ENCODE peak calls at places on chromosomes 4 and X, in six cellular contexts. T, Z, B, V, A and G are unnamed samples.
A peak's percentile ranks its signal among the peaks of the same experiment; 100 is the strongest.

GRCh38 chrX:56233682-56234081 is 1.5 kb downstream of the KLF8 start:
- DNase-seq in A (no peak), V (peak; percentile 22), T (peak; percentile 60), B (peak; percentile 56), Z (no peak), G (no peak)

GRCh38 chr4:99657801-99658200 is at the start of gene C4orf54:
- DNase-seq in B (no peak), Z (no peak), V (no peak), T (no peak), A (no peak), G (no peak)

GRCh38 chr4:55398966-55399365 is 3.2 kb downstream of the TMEM165 start:
- DNase-seq in Z (no peak), T (no peak), A (peak; percentile 10), B (no peak), V (no peak), G (no peak)

GRCh38 chrX:16310326-16310725 is 143.0 kb downstream of the MAGEB17 start:
- DNase-seq in Z (no peak), T (no peak), B (no peak), V (no peak), A (no peak), G (no peak)

GRCh38 chr4:37160653-37161052 is 83.9 kb upstream of the NWD2 start:
- DNase-seq in A (no peak), V (no peak), Z (no peak), B (no peak), T (no peak), G (no peak)

GRCh38 chrX:154991039-154991438 is 31.5 kb downstream of the F8 start:
- DNase-seq in Z (no peak), T (peak; percentile 55), A (no peak), V (no peak), B (no peak), G (no peak)

GRCh38 chr4:26020083-26020668 is 106.2 kb downstream of the SMIM20 start:
- DNase-seq in A (no peak), B (no peak), Z (no peak), T (no peak), V (no peak), G (no peak)

GRCh38 chr4:526971-527460 is 28.0 kb downstream of the PIGG start:
- DNase-seq in A (no peak), T (no peak), Z (no peak), V (no peak), B (no peak), G (no peak)

GRCh38 chr4:40992472-40993298 is 221.7 kb downstream of the APBB2 start:
- DNase-seq in A (no peak), Z (no peak), T (peak; percentile 78), B (no peak), V (peak; percentile 21), G (no peak)

GRCh38 chrX:74613350-74614192 is 853 bp downstream of the RLIM start:
- DNase-seq in A (peak; percentile 6), V (peak; percentile 4), B (no peak), T (no peak), Z (peak; percentile 11), G (no peak)

GRCh38 chr4:88823058-88823919 is 125.7 kb upstream of the NAP1L5 start:
- DNase-seq in T (peak; percentile 57), A (peak; percentile 61), V (no peak), Z (peak; percentile 81), B (peak; percentile 67), G (no peak)

GRCh38 chr4:181017038-181017437 is 1226.2 kb upstream of the TENM3 start:
- DNase-seq in B (no peak), T (no peak), A (no peak), V (no peak), Z (no peak), G (no peak)

GRCh38 chr4:143586080-143586479 is 72.6 kb downstream of the SMARCA5 start:
- DNase-seq in Z (no peak), T (no peak), A (no peak), V (no peak), B (no peak), G (no peak)

GRCh38 chr4:7362862-7363430 is 71.8 kb downstream of the PSAPL1 start:
- DNase-seq in B (no peak), V (no peak), A (no peak), T (no peak), Z (no peak), G (no peak)

GRCh38 chr4:81454498-81454897 is 17.2 kb downstream of the RASGEF1B start:
- DNase-seq in Z (peak; percentile 16), V (no peak), B (no peak), A (no peak), T (no peak), G (no peak)

GRCh38 chrX:13102636-13103035 is 58.2 kb upstream of the FAM9C start:
- DNase-seq in B (no peak), V (no peak), A (no peak), Z (no peak), T (no peak), G (no peak)

GRCh38 chr4:185532327-185532726 is 3.0 kb downstream of the PDLIM3 start:
- DNase-seq in V (no peak), Z (no peak), B (no peak), A (no peak), T (no peak), G (no peak)

GRCh38 chrX:76183289-76184057 is 10.6 kb downstream of the PBDC1 start:
- DNase-seq in A (peak; percentile 59), B (no peak), V (no peak), Z (no peak), T (no peak), G (no peak)

GRCh38 chr4:176953021-176953420 is 160.3 kb upstream of the VEGFC start:
- DNase-seq in B (no peak), V (no peak), Z (no peak), T (no peak), A (no peak), G (no peak)

DNA sequence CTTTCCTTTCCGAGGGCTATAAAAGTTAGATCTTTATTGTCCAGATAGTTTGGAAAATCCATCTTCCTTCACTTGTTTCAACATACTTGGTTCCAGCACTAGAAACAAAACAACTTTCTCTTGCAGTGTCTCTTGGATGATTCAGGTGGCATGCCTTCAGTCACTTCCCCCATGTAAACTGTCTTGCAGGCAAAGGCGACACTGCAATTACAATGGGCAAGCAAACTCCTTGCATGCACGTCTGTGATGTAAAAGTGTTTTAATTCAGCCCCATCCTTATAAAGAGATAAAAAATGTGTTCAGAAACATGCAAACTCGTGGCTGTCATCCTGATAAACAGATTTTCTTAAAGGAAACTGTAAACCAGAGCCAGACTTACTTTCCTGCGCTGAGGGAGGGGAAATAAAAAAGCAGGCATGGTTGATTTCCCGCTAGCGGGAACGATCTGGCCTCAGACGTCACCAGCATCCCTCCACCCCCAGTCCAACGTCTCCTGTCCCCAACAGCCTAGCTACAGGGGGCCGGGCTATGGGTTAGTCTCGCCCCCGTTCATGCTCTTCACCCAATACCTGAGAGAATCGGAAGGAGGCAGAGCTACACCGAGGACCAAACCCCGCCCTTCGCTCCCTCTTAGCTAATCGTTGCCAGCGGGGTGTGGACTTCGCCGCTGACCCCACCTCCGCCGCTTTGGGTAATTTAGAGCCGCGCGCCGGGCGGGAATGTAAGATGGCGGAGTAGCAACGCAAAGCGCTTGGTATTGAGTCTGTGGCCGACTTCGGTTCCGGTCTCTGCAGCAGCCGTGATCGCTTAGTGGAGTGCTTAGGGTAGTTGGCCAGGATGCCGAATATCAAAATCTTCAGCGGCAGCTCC is at the start of gene PRPS1:
- DNase-seq in T (peak; percentile 75), Z (peak; percentile 88), B (peak; percentile 77), V (peak; percentile 65), A (peak; percentile 89), G (peak; percentile 65)
- TF ChIP-seq POLR2A in T (peak; percentile 83), Z (peak; percentile 88), B (peak; percentile 69), V (peak; percentile 39), A (peak; percentile 58), G (peak; percentile 66)

GRCh38 chrX:102339312-102340298 is 92.6 kb downstream of the NXF2 start:
- DNase-seq in T (no peak), B (no peak), Z (no peak), A (no peak), V (no peak), G (no peak)
- TF ChIP-seq TAF1 in T (no peak), B (no peak), Z (no peak), A (no peak), V (no peak), G (no peak)

DNA sequence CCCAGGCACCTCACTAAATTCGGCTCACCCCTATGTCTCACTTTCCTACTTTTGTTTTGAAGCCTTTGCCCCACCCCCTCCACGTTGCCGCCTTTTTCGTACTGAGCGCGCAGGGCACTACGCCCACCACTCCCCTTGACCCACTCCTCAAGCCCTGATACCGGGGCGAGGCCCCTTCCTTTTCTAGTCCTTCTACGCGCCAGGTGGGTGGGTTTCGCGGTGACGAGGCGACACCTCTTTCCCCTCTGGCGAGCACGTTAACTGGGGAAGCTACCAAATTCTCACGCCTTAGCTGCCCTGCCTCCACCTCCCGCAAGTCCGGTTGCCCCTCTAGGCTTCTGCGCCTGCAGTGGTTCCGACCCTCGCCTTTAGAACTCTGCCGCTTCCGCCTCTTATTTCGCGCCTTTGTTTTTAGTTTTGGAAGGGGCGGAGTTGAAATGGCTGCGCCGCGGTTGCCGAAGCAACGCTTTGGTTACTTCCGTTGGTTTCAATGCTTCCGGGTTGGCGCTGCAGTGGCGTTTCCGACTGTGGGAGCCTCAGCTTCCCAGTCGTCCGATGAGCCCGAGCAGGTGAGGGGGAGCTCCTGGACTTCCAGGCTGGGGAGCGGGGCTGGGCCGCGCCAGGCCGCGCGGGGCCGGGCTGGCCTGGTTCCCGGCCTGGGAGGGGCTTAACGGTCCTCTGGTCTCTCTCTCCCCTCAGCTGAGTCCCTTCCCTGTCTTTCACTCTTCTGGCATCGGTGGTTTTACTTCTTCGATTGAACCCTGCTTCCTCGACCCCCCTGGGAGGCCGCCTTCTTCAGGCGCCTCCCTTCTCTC is at the start of gene SLC25A14:
- DNase-seq in B (peak; percentile 65), T (peak; percentile 38), A (peak; percentile 76), Z (peak; percentile 71), V (peak; percentile 44), G (peak; percentile 39)
- TF ChIP-seq POLR2A in B (peak; percentile 39), T (peak; percentile 71), A (peak; percentile 65), Z (peak; percentile 84), V (no peak), G (no peak)

GRCh38 chrX:22686138-22686541 is 313.6 kb upstream of the DDX53 start:
- DNase-seq in Z (no peak), A (no peak), V (no peak), T (no peak), B (no peak), G (no peak)
- TF ChIP-seq TAF1 in Z (no peak), A (no peak), V (no peak), T (no peak), B (no peak), G (no peak)

DNA sequence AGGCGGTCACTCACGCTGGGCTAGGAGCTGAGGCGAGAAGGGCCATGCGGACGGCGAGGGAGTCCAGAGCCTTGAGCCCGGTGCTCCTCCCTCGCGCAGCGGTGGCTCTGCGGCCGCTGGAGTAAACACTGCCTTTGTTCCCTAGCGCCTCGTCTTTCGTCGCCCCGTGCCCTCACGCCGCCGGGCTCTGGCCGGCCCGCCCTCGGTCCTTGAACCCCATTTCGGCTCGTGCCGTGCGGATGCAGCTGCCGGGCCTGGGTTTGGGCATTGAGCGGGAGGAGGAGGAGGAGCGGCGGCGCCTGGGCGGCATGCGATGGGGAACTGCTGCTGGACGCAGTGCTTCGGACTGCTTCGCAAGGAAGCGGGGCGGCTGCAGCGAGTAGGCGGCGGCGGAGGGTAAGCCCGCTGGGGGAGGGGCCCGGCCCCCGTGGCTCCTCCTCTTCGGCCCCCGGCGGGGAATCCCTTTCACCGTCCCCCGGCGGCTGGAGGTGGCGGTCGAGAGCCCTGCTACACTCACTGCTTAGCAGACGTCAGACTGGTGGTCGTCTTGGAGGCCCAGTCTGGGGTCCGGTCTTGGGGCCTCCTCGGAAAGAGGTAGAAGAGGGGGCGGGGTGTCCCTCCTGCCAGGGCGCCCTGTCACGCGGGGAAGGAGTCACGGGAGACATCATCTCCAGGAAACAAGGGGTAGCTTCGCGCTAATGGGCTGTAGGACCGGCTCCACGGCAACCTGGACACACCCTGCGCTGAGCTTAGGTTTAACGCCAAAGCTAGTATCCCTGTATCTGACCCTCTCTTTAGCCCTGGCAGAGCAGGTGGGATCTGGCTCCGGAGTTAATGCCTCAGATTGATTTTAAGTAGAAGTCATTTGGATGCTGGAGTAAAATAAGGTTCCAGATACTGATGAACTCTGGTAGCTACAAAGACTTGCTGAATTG is at the start of gene AP1AR:
- DNase-seq in B (peak; percentile 93), T (peak; percentile 35), A (peak; percentile 73), Z (peak; percentile 85), V (peak; percentile 76), G (peak; percentile 75)
- TF ChIP-seq POLR2A in B (peak; percentile 99), T (peak; percentile 94), A (peak; percentile 97), Z (peak; percentile 90), V (peak; percentile 83), G (peak; percentile 89)